ENCODE peak calls at places on chromosomes 16 and 17, in ten cellular contexts. Q is tibial artery; F is heart right ventricle; E is T-helper 2 cell; R is neuronal stem cell; L is activated naive CD4-positive, alpha-beta T cell treated with anti-CD3 and anti-CD28 coated beads, Interleukin-2, amount 50 U/mL, for 16 hours; J is nephron progenitor cell; K is fibroblast of lung; W is activated T-cell treated with anti-CD3 and anti-CD28 coated beads, Interleukin-2, amount 50 U/mL, for 4 hours; G is central memory CD8-positive, alpha-beta T cell. N is an unnamed sample.

GRCh38 chr16:66551788-66552287 is 538 bp upstream of the CKLF start:
- DNase-seq in E (no peak), J (no peak), G (no peak), K (no peak), Q (no peak), R (no peak), F (no peak), W (no peak), L (no peak), N (no peak)

GRCh38 chr16:68644303-68644702 is 807 bp upstream of the CDH3 start:
- DNase-seq in Q (no peak), R (no peak), E (no peak), L (no peak), K (no peak), J (peak; percentile 20), F (no peak), G (no peak), W (no peak), N (no peak)

GRCh38 chr17:47699536-47699840 is 5.5 kb downstream of the TBKBP1 start:
- DNase-seq in W (no peak), L (no peak), G (no peak), R (no peak), K (no peak), Q (no peak), F (no peak), J (no peak), E (no peak), N (no peak)

GRCh38 chr16:27020031-27020430 is 46.7 kb upstream of the C16orf82 start:
- DNase-seq in L (no peak), F (no peak), E (no peak), W (no peak), J (no peak), Q (no peak), R (no peak), K (no peak), G (no peak), N (no peak)

GRCh38 chr16:21656795-21657768 is 4.7 kb upstream of the IGSF6 start:
- DNase-seq in E (no peak), L (no peak), G (peak; percentile 19), F (peak; percentile 34), J (peak; percentile 36), K (peak; percentile 75), R (peak; percentile 55), W (no peak), Q (no peak), N (peak; percentile 44)

GRCh38 chr16:86665319-86665675 is 86.9 kb downstream of the FOXL1 start:
- DNase-seq in G (no peak), R (no peak), L (no peak), F (no peak), W (no peak), K (peak; percentile 68), Q (no peak), E (no peak), J (no peak), N (no peak)

GRCh38 chr17:31741371-31741770 is 117.7 kb downstream of the COPRS start:
- DNase-seq in K (no peak), L (no peak), R (no peak), G (no peak), E (no peak), J (no peak), F (no peak), W (no peak), Q (no peak), N (no peak)

GRCh38 chr17:28327031-28327607 is 8.1 kb downstream of the TMEM97 start:
- DNase-seq in R (no peak), G (no peak), L (no peak), E (no peak), Q (no peak), F (no peak), W (no peak), K (no peak), J (no peak), N (no peak)

GRCh38 chr16:83967091-83967490 is 953 bp upstream of the NECAB2 start:
- DNase-seq in G (no peak), F (no peak), Q (no peak), W (no peak), L (no peak), E (no peak), R (no peak), K (no peak), J (no peak), N (no peak)

GRCh38 chr16:9115277-9115676 is 23.8 kb downstream of the HAPSTR1 start:
- DNase-seq in Q (no peak), K (no peak), L (no peak), F (no peak), R (no peak), G (no peak), J (no peak), W (no peak), E (no peak), N (no peak)

GRCh38 chr17:60149691-60150582 is at the start of gene CA4:
- DNase-seq in L (no peak), J (peak; percentile 62), E (no peak), R (no peak), G (no peak), K (no peak), W (no peak), Q (no peak), F (no peak), N (no peak)

GRCh38 chr16:70544548-70544947 is 20.9 kb downstream of the SF3B3 start:
- DNase-seq in J (no peak), Q (no peak), W (no peak), L (no peak), R (no peak), E (no peak), K (no peak), G (no peak), F (no peak), N (no peak)

GRCh38 chr17:77164483-77165030 is 23.8 kb downstream of the SEC14L1 start:
- DNase-seq in W (no peak), F (peak; percentile 34), L (no peak), R (no peak), Q (no peak), E (no peak), K (no peak), J (no peak), G (no peak), N (no peak)